ENCODE peak calls at places on chromosomes 11 and 22, in ten cellular contexts. L is body of pancreas; J is EL; T is astrocyte of the cerebellum; X is stimulated activated CD4-positive, alpha-beta T cell treated with anti-CD3 and anti-CD28 coated beads, Interleukin-4, amount 100 ng/mL, for 1 hour; N is activated CD4-positive, alpha-beta T cell treated with anti-CD3 and anti-CD28 coated beads for 36 hours; G is mesenteric fat pad; W is HFF-Myc; Q is central memory CD4-positive, alpha-beta T cell; B is GM19239. C is an unnamed sample.

GRCh38 chr11:116851631-116852030 is 14.2 kb upstream of the APOA1 start:
- DNase-seq in W (no peak), X (peak; percentile 19), Q (peak; percentile 55), G (no peak), N (peak; percentile 74), B (no peak), J (no peak), T (no peak), L (no peak), C (no peak)

GRCh38 chr11:32659672-32660071 is 76.0 kb downstream of the EIF3M start:
- DNase-seq in G (no peak), W (no peak), L (no peak), T (no peak), B (no peak), J (no peak), X (no peak), N (no peak), Q (no peak), C (peak; percentile 11)

GRCh38 chr11:13098067-13098466 is 89.0 kb downstream of the RASSF10 start:
- DNase-seq in Q (no peak), G (no peak), N (no peak), W (no peak), T (no peak), J (no peak), L (no peak), B (no peak), X (no peak), C (no peak)

GRCh38 chr11:1943977-1944376 is 3.2 kb upstream of the MRPL23 start:
- DNase-seq in W (peak; percentile 16), Q (no peak), B (no peak), X (no peak), G (no peak), N (peak; percentile 13), J (peak; percentile 53), L (peak; percentile 8), T (no peak), C (no peak)

GRCh38 chr11:31702966-31703365 is 108.2 kb downstream of the PAX6 start:
- DNase-seq in J (peak; percentile 36), N (no peak), B (no peak), L (no peak), W (no peak), G (no peak), Q (no peak), T (no peak), X (no peak), C (no peak)

GRCh38 chr11:124670732-124671131 is 2.8 kb downstream of the SIAE start:
- DNase-seq in L (no peak), W (no peak), B (no peak), Q (peak; percentile 63), J (no peak), X (peak; percentile 10), T (no peak), G (no peak), N (peak; percentile 53), C (peak; percentile 36)

GRCh38 chr22:48101704-48102103 is 1339.3 kb downstream of the TBC1D22A start:
- DNase-seq in G (peak; percentile 59), X (no peak), L (no peak), J (no peak), W (no peak), N (no peak), T (no peak), Q (no peak), B (no peak), C (no peak)

GRCh38 chr11:130520231-130520630 is 71.8 kb downstream of the ADAMTS15 start:
- DNase-seq in L (peak; percentile 72), X (no peak), G (no peak), N (no peak), J (no peak), B (no peak), W (no peak), T (no peak), Q (no peak), C (no peak)

GRCh38 chr11:61297741-61298140 is 2.6 kb upstream of the VWCE start:
- DNase-seq in N (no peak), L (no peak), B (no peak), W (peak; percentile 87), Q (no peak), J (peak; percentile 93), T (peak; percentile 97), G (no peak), X (no peak), C (no peak)

GRCh38 chr11:96393753-96394348 is 4.0 kb downstream of the JRKL start:
- DNase-seq in G (no peak), X (no peak), B (no peak), T (peak; percentile 15), N (no peak), J (peak; percentile 51), L (no peak), W (peak; percentile 32), Q (peak; percentile 26), C (peak; percentile 64)